ENCODE peak calls at places on chromosomes 2 and 18, in six cellular contexts. One of them, this sample, is unnamed.

GRCh38 chr18:21703241-21703820 is 1.2 kb downstream of the ABHD3 start:
- DNase-seq in tibial nerve: no peak
- DNase-seq in dorsolateral prefrontal cortex: no peak
- DNase-seq in fibroblast of lung: peak; percentile 1
- DNase-seq in mammary epithelial cell: peak; percentile 65
- DNase-seq in DND-41: peak; percentile 38
- DNase-seq in this sample: peak; percentile 17

GRCh38 chr2:143535802-143536201 is 406.6 kb downstream of the ARHGAP15 start:
- DNase-seq in DND-41: no peak
- DNase-seq in tibial nerve: no peak
- DNase-seq in fibroblast of lung: no peak
- DNase-seq in mammary epithelial cell: no peak
- DNase-seq in dorsolateral prefrontal cortex: no peak
- DNase-seq in this sample: no peak

GRCh38 chr2:239533917-239534316 is 133.1 kb upstream of the HDAC4 start:
- DNase-seq in fibroblast of lung: no peak
- DNase-seq in DND-41: no peak
- DNase-seq in dorsolateral prefrontal cortex: no peak
- DNase-seq in mammary epithelial cell: no peak
- DNase-seq in tibial nerve: peak; percentile 60
- DNase-seq in this sample: no peak

GRCh38 chr2:200593905-200594304 is 8.1 kb downstream of the AOX1 start:
- DNase-seq in dorsolateral prefrontal cortex: no peak
- DNase-seq in fibroblast of lung: no peak
- DNase-seq in DND-41: no peak
- DNase-seq in tibial nerve: no peak
- DNase-seq in mammary epithelial cell: no peak
- DNase-seq in this sample: no peak

GRCh38 chr2:72082021-72082739 is 65.5 kb downstream of the CYP26B1 start:
- DNase-seq in fibroblast of lung: peak; percentile 44
- DNase-seq in DND-41: no peak
- DNase-seq in dorsolateral prefrontal cortex: no peak
- DNase-seq in mammary epithelial cell: no peak
- DNase-seq in tibial nerve: no peak
- DNase-seq in this sample: no peak

GRCh38 chr2:84459944-84460429 is 907 bp upstream of the SUCLG1 start:
- DNase-seq in DND-41: no peak
- DNase-seq in tibial nerve: no peak
- DNase-seq in mammary epithelial cell: no peak
- DNase-seq in fibroblast of lung: no peak
- DNase-seq in dorsolateral prefrontal cortex: no peak
- DNase-seq in this sample: no peak

GRCh38 chr2:47083485-47083884 is 71.6 kb downstream of the STPG4 start:
- DNase-seq in fibroblast of lung: no peak
- DNase-seq in tibial nerve: no peak
- DNase-seq in dorsolateral prefrontal cortex: no peak
- DNase-seq in DND-41: no peak
- DNase-seq in mammary epithelial cell: no peak
- DNase-seq in this sample: no peak

GRCh38 chr18:48825101-48825745 is 125.5 kb downstream of the SMAD7 start:
- DNase-seq in dorsolateral prefrontal cortex: no peak
- DNase-seq in tibial nerve: no peak
- DNase-seq in DND-41: no peak
- DNase-seq in mammary epithelial cell: no peak
- DNase-seq in fibroblast of lung: peak; percentile 68
- DNase-seq in this sample: no peak

GRCh38 chr2:237500681-237501424 is 13.8 kb downstream of the MLPH start:
- DNase-seq in DND-41: no peak
- DNase-seq in fibroblast of lung: peak; percentile 100
- DNase-seq in tibial nerve: no peak
- DNase-seq in dorsolateral prefrontal cortex: no peak
- DNase-seq in mammary epithelial cell: peak; percentile 77
- DNase-seq in this sample: no peak

GRCh38 chr2:197258580-197258979 is 52.0 kb downstream of the ANKRD44 start:
- DNase-seq in DND-41: no peak
- DNase-seq in fibroblast of lung: peak; percentile 65
- DNase-seq in dorsolateral prefrontal cortex: no peak
- DNase-seq in mammary epithelial cell: peak; percentile 10
- DNase-seq in tibial nerve: no peak
- DNase-seq in this sample: no peak

GRCh38 chr2:208406474-208407451 is at the start of gene PTH2R:
- DNase-seq in tibial nerve: no peak
- DNase-seq in DND-41: no peak
- DNase-seq in dorsolateral prefrontal cortex: peak; percentile 12
- DNase-seq in mammary epithelial cell: no peak
- DNase-seq in fibroblast of lung: peak; percentile 12
- DNase-seq in this sample: no peak

GRCh38 chr2:26463252-26464207 is 14.4 kb downstream of the OTOF start:
- DNase-seq in tibial nerve: no peak
- DNase-seq in dorsolateral prefrontal cortex: no peak
- DNase-seq in mammary epithelial cell: no peak
- DNase-seq in DND-41: no peak
- DNase-seq in fibroblast of lung: peak; percentile 9
- DNase-seq in this sample: peak; percentile 42

GRCh38 chr2:70947556-70948184 is 12.0 kb downstream of the ATP6V1B1 start:
- DNase-seq in tibial nerve: no peak
- DNase-seq in fibroblast of lung: peak; percentile 68
- DNase-seq in dorsolateral prefrontal cortex: no peak
- DNase-seq in mammary epithelial cell: no peak
- DNase-seq in DND-41: peak; percentile 53
- DNase-seq in this sample: no peak

GRCh38 chr2:166133653-166134052 is 5.8 kb upstream of the SCN1A start:
- DNase-seq in dorsolateral prefrontal cortex: no peak
- DNase-seq in tibial nerve: no peak
- DNase-seq in mammary epithelial cell: no peak
- DNase-seq in fibroblast of lung: no peak
- DNase-seq in DND-41: no peak
- DNase-seq in this sample: no peak

GRCh38 chr18:49666045-49666444 is 104.2 kb downstream of the LIPG start:
- DNase-seq in fibroblast of lung: peak; percentile 60
- DNase-seq in mammary epithelial cell: peak; percentile 33
- DNase-seq in tibial nerve: no peak
- DNase-seq in dorsolateral prefrontal cortex: no peak
- DNase-seq in DND-41: no peak
- DNase-seq in this sample: no peak

GRCh38 chr2:101272045-101272784 is 19.5 kb downstream of the CNOT11 start:
- DNase-seq in tibial nerve: no peak
- DNase-seq in DND-41: no peak
- DNase-seq in mammary epithelial cell: no peak
- DNase-seq in fibroblast of lung: no peak
- DNase-seq in dorsolateral prefrontal cortex: no peak
- DNase-seq in this sample: no peak

DNA sequence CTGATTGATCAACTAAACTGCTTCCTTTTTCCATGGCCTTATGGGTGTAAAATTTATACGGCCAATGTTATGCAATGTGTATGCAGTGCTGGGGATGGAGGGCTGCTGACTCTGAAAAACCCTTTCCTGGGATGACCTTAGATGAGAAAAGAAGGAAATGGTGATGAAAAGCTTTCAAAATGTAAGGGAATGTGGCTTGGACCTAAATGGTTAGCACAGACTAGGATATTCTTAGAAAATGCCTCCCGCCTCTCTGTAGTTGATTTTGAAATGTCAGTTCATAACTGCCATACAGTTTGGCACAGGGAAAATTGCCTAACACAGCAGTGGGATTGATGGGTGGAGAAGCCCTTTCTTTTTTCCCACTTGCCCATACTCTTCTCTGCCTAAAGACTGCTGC is 9.4 kb upstream of the B3GNT2 start:
- DNase-seq in tibial nerve: peak; percentile 13
- DNase-seq in fibroblast of lung: no peak
- DNase-seq in mammary epithelial cell: no peak
- DNase-seq in dorsolateral prefrontal cortex: no peak
- DNase-seq in DND-41: no peak
- DNase-seq in this sample: no peak
- H3K4me3 ChIP-seq in tibial nerve: no peak overlapping the region
- H3K4me3 ChIP-seq in fibroblast of lung: no peak overlapping the region
- H3K4me3 ChIP-seq in mammary epithelial cell: no peak overlapping the region
- H3K4me3 ChIP-seq in dorsolateral prefrontal cortex: no peak overlapping the region
- H3K4me3 ChIP-seq in DND-41: no peak overlapping the region
- H3K4me3 ChIP-seq in this sample: no peak overlapping the region

DNA sequence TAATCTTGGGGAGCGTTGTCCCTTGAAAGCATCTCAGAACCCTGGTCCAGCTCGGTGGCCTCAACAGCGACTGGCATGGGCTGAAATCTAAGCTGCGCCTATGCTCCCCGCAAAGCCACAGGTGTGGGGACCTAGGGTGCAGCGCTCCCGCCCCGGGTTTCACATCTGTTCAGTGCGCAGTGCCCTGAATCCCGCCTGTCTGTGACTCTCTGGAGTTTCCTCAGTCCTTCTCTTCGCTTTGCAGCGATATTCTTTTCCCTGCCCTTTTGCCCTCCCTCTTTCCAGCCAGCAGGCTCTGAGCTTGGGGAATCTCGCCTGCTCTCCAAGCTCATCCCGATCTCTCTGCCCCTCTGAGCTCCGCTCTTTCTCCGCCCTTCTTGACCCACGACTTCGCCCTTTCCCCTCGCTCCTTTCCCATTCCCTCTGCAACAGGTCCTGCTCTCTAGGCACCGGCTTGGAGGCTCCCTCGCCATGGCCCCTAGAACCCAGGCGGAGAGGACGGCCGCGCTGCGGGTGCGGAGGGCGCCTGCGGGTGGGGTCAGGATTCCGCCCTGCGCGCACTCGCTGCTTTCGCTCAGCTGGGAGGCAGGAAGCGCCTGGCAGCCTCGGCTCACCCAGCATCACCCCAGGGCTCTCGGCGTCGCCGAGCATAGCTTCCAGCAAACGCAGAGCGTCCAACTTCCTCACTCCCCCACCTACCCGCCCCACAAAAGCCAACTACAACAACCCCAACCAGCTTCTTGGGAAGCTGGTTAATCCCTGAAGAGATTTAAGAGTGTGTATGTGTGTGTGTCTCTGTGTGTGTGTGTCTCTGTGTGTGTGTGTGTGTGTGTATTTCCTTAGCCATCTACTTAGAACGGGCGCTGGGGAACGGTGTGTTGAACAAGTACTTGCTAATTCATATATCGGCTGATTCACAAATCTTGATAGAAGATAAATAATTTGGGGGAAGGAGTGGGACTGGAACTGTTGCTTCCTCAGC is 1.1 kb downstream of the GRP start:
- DNase-seq in dorsolateral prefrontal cortex: no peak
- DNase-seq in fibroblast of lung: no peak
- DNase-seq in mammary epithelial cell: peak; percentile 18
- DNase-seq in tibial nerve: no peak
- DNase-seq in DND-41: no peak
- DNase-seq in this sample: no peak
- H3K4me3 ChIP-seq in dorsolateral prefrontal cortex: peak overlapping the region; percentile 44
- H3K4me3 ChIP-seq in fibroblast of lung: no peak overlapping the region
- H3K4me3 ChIP-seq in mammary epithelial cell: no peak overlapping the region
- H3K4me3 ChIP-seq in tibial nerve: no peak overlapping the region
- H3K4me3 ChIP-seq in DND-41: no peak overlapping the region
- H3K4me3 ChIP-seq in this sample: no peak overlapping the region

GRCh38 chr18:45164551-45164950 is 450.7 kb upstream of the SLC14A2 start:
- DNase-seq in DND-41: no peak
- DNase-seq in fibroblast of lung: peak; percentile 12
- DNase-seq in mammary epithelial cell: no peak
- DNase-seq in dorsolateral prefrontal cortex: no peak
- DNase-seq in tibial nerve: no peak
- DNase-seq in this sample: no peak

GRCh38 chr18:45166341-45167108 is 448.8 kb upstream of the SLC14A2 start:
- DNase-seq in dorsolateral prefrontal cortex: no peak
- DNase-seq in DND-41: no peak
- DNase-seq in mammary epithelial cell: peak; percentile 97
- DNase-seq in fibroblast of lung: peak; percentile 93
- DNase-seq in tibial nerve: no peak
- DNase-seq in this sample: no peak

GRCh38 chr18:45167631-45168225 is 447.5 kb upstream of the SLC14A2 start:
- DNase-seq in DND-41: no peak
- DNase-seq in fibroblast of lung: peak; percentile 87
- DNase-seq in dorsolateral prefrontal cortex: no peak
- DNase-seq in tibial nerve: no peak
- DNase-seq in mammary epithelial cell: peak; percentile 87
- DNase-seq in this sample: no peak

GRCh38 chr18:45167109-45167551 is 448.1 kb upstream of the SLC14A2 start:
- DNase-seq in tibial nerve: no peak
- DNase-seq in DND-41: no peak
- DNase-seq in mammary epithelial cell: peak; percentile 63
- DNase-seq in fibroblast of lung: peak; percentile 69
- DNase-seq in dorsolateral prefrontal cortex: no peak
- DNase-seq in this sample: no peak

GRCh38 chr18:45165871-45166270 is 449.4 kb upstream of the SLC14A2 start:
- DNase-seq in fibroblast of lung: peak; percentile 36
- DNase-seq in dorsolateral prefrontal cortex: no peak
- DNase-seq in DND-41: no peak
- DNase-seq in tibial nerve: no peak
- DNase-seq in mammary epithelial cell: no peak
- DNase-seq in this sample: no peak
- H3K4me3 ChIP-seq in fibroblast of lung: no peak overlapping the region
- H3K4me3 ChIP-seq in dorsolateral prefrontal cortex: no peak overlapping the region
- H3K4me3 ChIP-seq in DND-41: no peak overlapping the region
- H3K4me3 ChIP-seq in tibial nerve: no peak overlapping the region
- H3K4me3 ChIP-seq in mammary epithelial cell: no peak overlapping the region
- H3K4me3 ChIP-seq in this sample: no peak overlapping the region

GRCh38 chr18:47755102-47755456 is 175.4 kb downstream of the SMAD2 start:
- DNase-seq in fibroblast of lung: no peak
- DNase-seq in tibial nerve: no peak
- DNase-seq in dorsolateral prefrontal cortex: no peak
- DNase-seq in DND-41: no peak
- DNase-seq in mammary epithelial cell: no peak
- DNase-seq in this sample: no peak

GRCh38 chr18:47756364-47757016 is 174.0 kb downstream of the SMAD2 start:
- DNase-seq in dorsolateral prefrontal cortex: peak; percentile 45
- DNase-seq in mammary epithelial cell: peak; percentile 25
- DNase-seq in DND-41: peak; percentile 67
- DNase-seq in fibroblast of lung: peak; percentile 25
- DNase-seq in tibial nerve: peak; percentile 41
- DNase-seq in this sample: no peak

GRCh38 chr18:47752796-47753645 is 177.4 kb downstream of the SMAD2 start:
- DNase-seq in dorsolateral prefrontal cortex: no peak
- DNase-seq in fibroblast of lung: no peak
- DNase-seq in mammary epithelial cell: no peak
- DNase-seq in tibial nerve: no peak
- DNase-seq in DND-41: no peak
- DNase-seq in this sample: no peak

GRCh38 chr18:47758000-47758399 is 172.5 kb downstream of the SMAD2 start:
- DNase-seq in mammary epithelial cell: no peak
- DNase-seq in tibial nerve: no peak
- DNase-seq in DND-41: no peak
- DNase-seq in dorsolateral prefrontal cortex: no peak
- DNase-seq in fibroblast of lung: no peak
- DNase-seq in this sample: no peak

DNA sequence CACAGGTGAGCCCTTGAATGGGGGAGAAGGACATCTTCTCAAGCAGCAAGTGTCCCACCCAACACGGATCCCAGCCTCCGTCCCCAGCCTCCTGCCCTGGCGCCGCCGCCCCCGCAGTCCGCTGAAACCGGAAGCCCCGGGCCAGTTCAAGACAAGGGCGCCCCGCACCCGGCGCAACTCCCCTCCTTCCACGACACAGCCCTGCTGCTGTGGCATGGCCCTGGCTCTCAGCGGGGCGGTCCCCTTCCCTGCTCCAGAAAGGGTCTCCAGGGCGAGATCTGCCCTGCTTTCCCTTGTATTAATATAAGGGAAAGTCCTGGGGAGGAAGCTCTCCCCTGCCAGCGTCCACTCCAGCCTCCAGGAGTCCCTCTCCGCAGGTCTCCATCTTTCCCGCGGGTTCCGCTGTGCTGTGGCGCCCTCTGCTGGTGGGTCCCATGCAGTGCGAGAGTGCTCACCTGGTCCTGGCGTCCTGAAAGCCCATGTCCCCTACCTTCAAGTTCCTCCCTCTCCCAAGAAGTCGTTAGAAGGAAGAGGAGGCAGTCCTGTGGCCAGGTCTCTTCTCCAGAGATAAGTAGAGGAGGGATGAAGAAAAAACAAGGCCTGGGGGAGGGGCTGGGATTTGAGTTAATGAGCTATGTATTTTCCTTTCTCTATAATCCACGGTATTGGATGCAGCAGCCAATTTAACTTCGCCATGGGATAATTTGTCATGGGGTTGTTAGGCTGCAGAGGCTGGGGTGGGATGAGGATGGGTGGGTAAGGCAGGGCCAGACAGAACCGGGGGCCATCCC is 176.0 kb downstream of the SMAD2 start:
- DNase-seq in dorsolateral prefrontal cortex: no peak
- DNase-seq in tibial nerve: no peak
- DNase-seq in mammary epithelial cell: peak; percentile 8
- DNase-seq in fibroblast of lung: no peak
- DNase-seq in DND-41: peak; percentile 66
- DNase-seq in this sample: peak; percentile 14
- H3K4me3 ChIP-seq in dorsolateral prefrontal cortex: no peak overlapping the region
- H3K4me3 ChIP-seq in tibial nerve: no peak overlapping the region
- H3K4me3 ChIP-seq in mammary epithelial cell: no peak overlapping the region
- H3K4me3 ChIP-seq in fibroblast of lung: no peak overlapping the region
- H3K4me3 ChIP-seq in DND-41: no peak overlapping the region
- H3K4me3 ChIP-seq in this sample: no peak overlapping the region

This sample was measured in CD8-positive, alpha-beta memory T cell.